ENCODE peak calls at places on chromosomes 1 and 21, in six cellular contexts. I is adrenal gland, F is tibial artery, J is IMR-90, S is HCT116, M is GM12864. N is an unnamed sample.

GRCh38 chr1:239237912-239238311 is 148.5 kb upstream of the CHRM3 start:
- DNase-seq in I (no peak), F (no peak), J (no peak), S (no peak), M (no peak), N (no peak)

GRCh38 chr1:93556291-93556690 is 108.4 kb downstream of the FNBP1L start:
- DNase-seq in I (no peak), F (no peak), J (no peak), S (no peak), M (no peak), N (no peak)

GRCh38 chr1:108199781-108200626 is at the start of gene SLC25A24:
- DNase-seq in I (peak), F (peak), J (peak), S (peak), M (no peak), N (peak)

GRCh38 chr1:210123924-210124589 is 108.5 kb upstream of the SERTAD4 start:
- DNase-seq in I (no peak), F (no peak), J (peak), S (no peak), M (no peak), N (peak)

GRCh38 chr1:205430631-205431305 is 8.9 kb upstream of the LEMD1 start:
- DNase-seq in I (peak), F (no peak), J (peak), S (no peak), M (peak), N (peak)

GRCh38 chr1:201711811-201712210 is 117.1 kb upstream of the IPO9 start:
- DNase-seq in I (no peak), F (peak), J (no peak), S (no peak), M (no peak), N (peak)

GRCh38 chr1:108814343-108815125 is 42.4 kb downstream of the AKNAD1 start:
- DNase-seq in I (no peak), F (no peak), J (peak), S (no peak), M (no peak), N (peak)

GRCh38 chr1:182357177-182357576 is 34.4 kb downstream of the GLUL start:
- DNase-seq in I (no peak), F (no peak), J (no peak), S (no peak), M (no peak), N (no peak)

GRCh38 chr1:88998716-88999115 is 6.3 kb upstream of the KYAT3 start:
- DNase-seq in I (peak), F (no peak), J (peak), S (peak), M (peak), N (peak)

GRCh38 chr1:117231748-117232373 is 21.1 kb upstream of the VTCN1 start:
- DNase-seq in I (peak), F (no peak), J (no peak), S (no peak), M (no peak), N (no peak)

GRCh38 chr1:97137862-97138514 is 416.4 kb downstream of the PTBP2 start:
- DNase-seq in I (peak), F (peak), J (peak), S (peak), M (peak), N (peak)

GRCh38 chr1:193884848-193885558 is 698.6 kb upstream of the B3GALT2 start:
- DNase-seq in I (no peak), F (no peak), J (no peak), S (no peak), M (no peak), N (no peak)

GRCh38 chr1:176843352-176844297 is 320.9 kb downstream of the ASTN1 start:
- DNase-seq in I (peak), F (peak), J (peak), S (peak), M (no peak), N (peak)

GRCh38 chr1:42937836-42938595 is 20.7 kb downstream of the SLC2A1 start:
- DNase-seq in I (no peak), F (peak), J (no peak), S (no peak), M (no peak), N (no peak)

GRCh38 chr1:30274937-30275621 is 448.3 kb downstream of the MATN1 start:
- DNase-seq in I (no peak), F (no peak), J (no peak), S (no peak), M (no peak), N (no peak)

GRCh38 chr1:205059660-205060059 is 16.6 kb downstream of the CNTN2 start:
- DNase-seq in I (no peak), F (no peak), J (no peak), S (no peak), M (no peak), N (no peak)

GRCh38 chr1:212655668-212656440 is 43.8 kb downstream of the BATF3 start:
- DNase-seq in I (no peak), F (no peak), J (peak), S (peak), M (no peak), N (peak)

GRCh38 chr1:246602194-246602593 is 35.9 kb downstream of the CNST start:
- DNase-seq in I (no peak), F (no peak), J (peak), S (no peak), M (no peak), N (peak)

GRCh38 chr21:42546433-42546832 is 32.8 kb downstream of the SLC37A1 start:
- DNase-seq in I (no peak), F (no peak), J (no peak), S (no peak), M (no peak), N (no peak)

GRCh38 chr1:180112979-180113650 is 41.6 kb upstream of the QSOX1 start:
- DNase-seq in I (no peak), F (no peak), J (peak), S (no peak), M (no peak), N (peak)

GRCh38 chr1:24203404-24203803 is 16.3 kb upstream of the IFNLR1 start:
- DNase-seq in I (no peak), F (no peak), J (no peak), S (peak), M (no peak), N (no peak)

GRCh38 chr1:5424802-5425201 is 567.4 kb downstream of the NPHP4 start:
- DNase-seq in I (no peak), F (no peak), J (no peak), S (no peak), M (no peak), N (no peak)

GRCh38 chr1:178821134-178821866 is 49.6 kb downstream of the ANGPTL1 start:
- DNase-seq in I (no peak), F (no peak), J (no peak), S (no peak), M (no peak), N (no peak)

GRCh38 chr1:55060133-55060999 is 21.0 kb downstream of the PCSK9 start:
- DNase-seq in I (no peak), F (no peak), J (no peak), S (no peak), M (no peak), N (peak)

GRCh38 chr1:164949758-164950452 is 390.9 kb downstream of the PBX1 start:
- DNase-seq in I (no peak), F (no peak), J (no peak), S (no peak), M (no peak), N (no peak)

GRCh38 chr1:15802234-15802965 is 5.0 kb downstream of the UQCRHL start:
- DNase-seq in I (no peak), F (no peak), J (peak), S (no peak), M (no peak), N (peak)

GRCh38 chr1:230501845-230502244 is 75.7 kb upstream of the PGBD5 start:
- DNase-seq in I (no peak), F (no peak), J (no peak), S (no peak), M (no peak), N (no peak)

GRCh38 chr1:110504221-110504620 is 14.8 kb downstream of the KCNA10 start:
- DNase-seq in I (no peak), F (no peak), J (no peak), S (no peak), M (no peak), N (no peak)

GRCh38 chr1:62621907-62622306 is 24.6 kb downstream of the ANGPTL3 start:
- DNase-seq in I (no peak), F (peak), J (peak), S (peak), M (peak), N (peak)

GRCh38 chr1:210702512-210702911 is 373.8 kb downstream of the HHAT start:
- DNase-seq in I (no peak), F (no peak), J (no peak), S (no peak), M (no peak), N (no peak)

GRCh38 chr1:248841702-248842395 is 3.8 kb downstream of the ZNF672 start:
- DNase-seq in I (no peak), F (peak), J (peak), S (no peak), M (no peak), N (peak)

GRCh38 chr1:168893359-168893791 is 164.4 kb upstream of the DPT start:
- DNase-seq in I (no peak), F (peak), J (no peak), S (no peak), M (no peak), N (peak)

GRCh38 chr1:72009170-72009569 is 273.2 kb downstream of the NEGR1 start:
- DNase-seq in I (no peak), F (no peak), J (no peak), S (no peak), M (no peak), N (no peak)

DNA sequence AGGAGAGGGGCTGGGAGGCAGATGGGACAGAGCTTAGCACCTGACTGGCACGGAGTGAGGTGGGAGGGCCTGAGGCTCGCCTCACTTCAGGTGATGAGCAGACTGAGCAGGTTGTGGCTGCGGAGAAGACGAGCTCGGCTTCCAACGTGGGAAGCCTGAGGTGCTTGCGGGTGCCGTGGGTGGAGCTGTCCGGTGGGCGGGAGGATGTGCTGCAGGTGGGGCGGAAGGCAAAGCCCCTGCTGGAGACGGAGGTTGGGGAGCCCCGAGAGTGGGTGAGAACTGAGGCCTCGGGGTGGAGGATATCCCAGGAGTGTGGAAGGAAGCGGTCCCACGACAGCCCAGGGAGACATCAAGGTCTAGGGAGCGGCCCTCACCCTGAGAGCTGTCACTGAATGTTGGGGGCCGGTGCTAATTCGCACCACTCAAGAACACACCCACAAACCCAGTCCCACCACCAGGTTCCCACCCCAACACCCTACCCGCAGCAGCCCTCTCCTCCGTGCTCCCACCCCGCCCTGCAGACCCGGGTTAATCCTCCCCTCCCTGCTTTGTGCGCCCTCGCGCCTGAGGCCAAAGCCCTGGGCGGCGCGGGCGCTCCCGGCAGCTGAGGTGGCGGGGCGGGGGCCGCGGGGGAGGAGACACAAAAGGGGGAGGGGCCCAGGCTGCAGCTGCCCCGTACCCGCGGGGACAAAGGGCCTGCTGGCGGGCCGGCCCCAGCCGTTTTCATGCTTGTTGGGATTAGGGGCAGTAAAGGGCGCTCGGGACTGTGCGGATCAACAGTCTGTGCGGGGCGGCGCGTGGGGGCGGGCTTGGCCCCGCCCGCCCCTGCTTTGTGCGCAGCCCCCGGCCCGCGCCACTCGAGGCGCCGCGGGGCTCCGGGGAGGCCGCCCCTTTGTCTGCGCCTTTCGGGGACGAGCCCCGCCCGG is 11.2 kb downstream of the C1orf216 start:
- DNase-seq in I (no peak), F (no peak), J (no peak), S (no peak), M (no peak), N (no peak)
- H3K4me3 ChIP-seq in I (peak), F (peak), J (peak), S (no peak), M (no peak), N (peak)

GRCh38 chr1:91244737-91245136 is 159.9 kb downstream of the HFM1 start:
- DNase-seq in I (no peak), F (no peak), J (no peak), S (no peak), M (no peak), N (no peak)
- TF ChIP-seq CTCF in I (no peak), F (no peak), J (peak), S (no peak), M (no peak), N (peak)

GRCh38 chr1:37703061-37703460 is 10.7 kb downstream of the CDCA8 start:
- DNase-seq in I (no peak), F (no peak), J (no peak), S (no peak), M (no peak), N (no peak)
- H3K4me3 ChIP-seq in I (no peak), F (no peak), J (no peak), S (no peak), M (no peak), N (no peak)

GRCh38 chr1:32536764-32537163 is 2.5 kb upstream of the ZBTB8A start:
- DNase-seq in I (no peak), F (no peak), J (no peak), S (no peak), M (no peak), N (no peak)

GRCh38 chr1:32540589-32540988 is 1.4 kb downstream of the ZBTB8A start:
- DNase-seq in I (no peak), F (no peak), J (no peak), S (no peak), M (no peak), N (peak)

GRCh38 chr1:32541064-32541566 is 1.9 kb downstream of the ZBTB8A start:
- DNase-seq in I (no peak), F (no peak), J (no peak), S (no peak), M (no peak), N (no peak)

GRCh38 chr1:32539584-32540571 is 651 bp downstream of the ZBTB8A start:
- DNase-seq in I (peak), F (peak), J (peak), S (no peak), M (no peak), N (peak)

GRCh38 chr1:32538887-32539583 is at the start of gene ZBTB8A:
- DNase-seq in I (peak), F (peak), J (peak), S (peak), M (peak), N (peak)
- TF ChIP-seq CTCF in I (no peak), F (no peak), J (no peak), S (no peak), M (no peak), N (peak)

DNA sequence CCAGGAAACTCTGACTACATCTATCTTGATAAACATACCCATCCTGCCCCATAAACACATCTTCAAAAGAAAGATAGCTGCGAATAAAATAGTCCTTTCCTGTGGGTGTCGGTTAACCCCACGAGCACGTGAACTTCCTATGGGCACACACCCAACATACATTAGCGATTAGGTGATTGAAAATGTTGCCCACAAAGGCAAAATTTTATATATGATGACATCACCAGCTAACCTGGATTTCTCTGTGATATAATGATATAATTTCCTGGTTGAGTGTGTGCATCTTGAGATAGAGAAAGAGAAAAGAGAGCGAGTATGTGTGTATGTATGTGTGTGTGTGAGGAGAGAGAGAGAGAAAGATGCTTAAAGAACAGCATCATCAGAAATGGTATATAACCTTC is 296.1 kb downstream of the PTPRC start:
- DNase-seq in I (no peak), F (no peak), J (peak), S (no peak), M (no peak), N (no peak)
- H3K4me3 ChIP-seq in I (peak), F (peak), J (peak), S (peak), M (peak), N (peak)

N was measured in fibroblast of the aortic adventitia.